ENCODE peak calls at places on chromosomes 5 and 9, in ten cellular contexts. I is GM12865; D is activated CD4-positive, alpha-beta T cell treated with anti-CD3 and anti-CD28 coated beads, Interleukin-2, amount 50 U/mL, for 1 hour; Q is Ammon's horn; U is stromal cell of bone marrow; F is HTR-8/SVneo; V is SW 1271; P is epithelial cell of prostate; O is HEK293T; S is dermis blood vessel endothelial cell. K is an unnamed sample.

GRCh38 chr9:116491659-116492058 is 195.4 kb upstream of the TRIM32 start:
- DNase-seq in S (no peak), P (no peak), I (no peak), U (no peak), V (no peak), O (no peak), Q (no peak), D (no peak), F (no peak), K (no peak)

GRCh38 chr5:164073013-164073535 is 567.7 kb downstream of the MAT2B start:
- DNase-seq in U (no peak), D (no peak), F (no peak), V (no peak), O (peak; percentile 11), Q (no peak), S (no peak), P (no peak), I (no peak), K (no peak)

GRCh38 chr5:9544056-9544455 is 1.8 kb downstream of the SEMA5A start:
- DNase-seq in I (no peak), F (no peak), V (no peak), D (no peak), P (no peak), O (no peak), U (no peak), S (no peak), Q (no peak), K (no peak)

GRCh38 chr9:83062011-83062652 is 810 bp downstream of the RASEF start:
- DNase-seq in P (no peak), U (no peak), O (peak; percentile 59), F (no peak), V (peak; percentile 27), D (no peak), I (no peak), S (no peak), Q (no peak), K (peak; percentile 2)

GRCh38 chr5:128681764-128682664 is 144.0 kb upstream of the FBN2 start:
- DNase-seq in U (no peak), F (no peak), Q (no peak), S (no peak), I (peak; percentile 6), D (no peak), V (no peak), P (no peak), O (peak; percentile 27), K (no peak)

GRCh38 chr5:40962207-40962955 is 53.1 kb downstream of the C7 start:
- DNase-seq in U (peak; percentile 21), O (no peak), F (no peak), P (no peak), D (no peak), I (no peak), V (no peak), Q (no peak), S (no peak), K (no peak)

GRCh38 chr9:22214497-22215031 is 205.5 kb upstream of the CDKN2B start:
- DNase-seq in I (no peak), D (no peak), P (no peak), V (no peak), S (peak; percentile 13), O (no peak), Q (no peak), U (no peak), F (no peak), K (no peak)

GRCh38 chr5:59236996-59237395 is 654.1 kb downstream of the RAB3C start:
- DNase-seq in V (no peak), I (no peak), U (no peak), F (no peak), O (no peak), P (no peak), Q (no peak), D (no peak), S (no peak), K (no peak)

K was measured in B cell.